ENCODE peak calls at places on chromosomes 3 and 15, in five cellular contexts. W, M, A, F and X are unnamed samples.

GRCh38 chr3:45739944-45740343 is 50.7 kb downstream of the SACM1L start:
- DNase-seq in W (no peak), M (no peak), A (no peak), F (no peak), X (no peak)

GRCh38 chr15:77143191-77143590 is 72.3 kb upstream of the TSPAN3 start:
- DNase-seq in W (no peak), M (no peak), A (no peak), F (no peak), X (no peak)

GRCh38 chr3:100127792-100128191 is 13.5 kb upstream of the FILIP1L start:
- DNase-seq in W (no peak), M (no peak), A (no peak), F (no peak), X (no peak)

GRCh38 chr15:52406601-52407000 is 111.0 kb upstream of the MYO5C start:
- DNase-seq in W (no peak), M (no peak), A (no peak), F (no peak), X (no peak)

GRCh38 chr3:142553741-142554140 is 24.8 kb downstream of the ATR start:
- DNase-seq in W (no peak), M (no peak), A (no peak), F (no peak), X (no peak)

GRCh38 chr3:125110016-125110875 is 54.4 kb upstream of the HEG1 start:
- DNase-seq in W (no peak), M (peak), A (no peak), F (no peak), X (no peak)

GRCh38 chr3:111737712-111738097 is 121.4 kb upstream of the PHLDB2 start:
- DNase-seq in W (no peak), M (peak), A (peak), F (no peak), X (peak)

GRCh38 chr3:49673715-49674490 is at the start of gene APEH:
- DNase-seq in W (peak), M (peak), A (peak), F (peak), X (peak)

GRCh38 chr15:51782357-51782896 is 31.0 kb downstream of the TMOD2 start:
- DNase-seq in W (peak), M (peak), A (no peak), F (no peak), X (no peak)

GRCh38 chr15:70241561-70242320 is 144.0 kb upstream of the TLE3 start:
- DNase-seq in W (no peak), M (no peak), A (no peak), F (peak), X (peak)

GRCh38 chr3:46068526-46068925 is 41.2 kb upstream of the XCR1 start:
- DNase-seq in W (no peak), M (no peak), A (no peak), F (no peak), X (no peak)

GRCh38 chr3:153426344-153426743 is 264.3 kb downstream of the RAP2B start:
- DNase-seq in W (no peak), M (no peak), A (no peak), F (no peak), X (no peak)

GRCh38 chr3:14598143-14598569 is 53.4 kb upstream of the CCDC174 start:
- DNase-seq in W (peak), M (peak), A (no peak), F (no peak), X (no peak)

GRCh38 chr15:25508369-25509002 is 69.7 kb upstream of the UBE3A start:
- DNase-seq in W (no peak), M (peak), A (peak), F (no peak), X (no peak)

GRCh38 chr3:185915642-185916041 is 22.2 kb downstream of the TRA2B start:
- DNase-seq in W (no peak), M (no peak), A (no peak), F (no peak), X (no peak)

GRCh38 chr3:185912929-185913901 is 24.6 kb downstream of the TRA2B start:
- DNase-seq in W (no peak), M (no peak), A (no peak), F (no peak), X (no peak)

GRCh38 chr3:185912512-185912911 is 25.3 kb downstream of the TRA2B start:
- DNase-seq in W (no peak), M (no peak), A (no peak), F (no peak), X (no peak)

GRCh38 chr3:185916042-185916833 is 21.6 kb downstream of the TRA2B start:
- DNase-seq in W (no peak), M (no peak), A (no peak), F (no peak), X (no peak)

DNA sequence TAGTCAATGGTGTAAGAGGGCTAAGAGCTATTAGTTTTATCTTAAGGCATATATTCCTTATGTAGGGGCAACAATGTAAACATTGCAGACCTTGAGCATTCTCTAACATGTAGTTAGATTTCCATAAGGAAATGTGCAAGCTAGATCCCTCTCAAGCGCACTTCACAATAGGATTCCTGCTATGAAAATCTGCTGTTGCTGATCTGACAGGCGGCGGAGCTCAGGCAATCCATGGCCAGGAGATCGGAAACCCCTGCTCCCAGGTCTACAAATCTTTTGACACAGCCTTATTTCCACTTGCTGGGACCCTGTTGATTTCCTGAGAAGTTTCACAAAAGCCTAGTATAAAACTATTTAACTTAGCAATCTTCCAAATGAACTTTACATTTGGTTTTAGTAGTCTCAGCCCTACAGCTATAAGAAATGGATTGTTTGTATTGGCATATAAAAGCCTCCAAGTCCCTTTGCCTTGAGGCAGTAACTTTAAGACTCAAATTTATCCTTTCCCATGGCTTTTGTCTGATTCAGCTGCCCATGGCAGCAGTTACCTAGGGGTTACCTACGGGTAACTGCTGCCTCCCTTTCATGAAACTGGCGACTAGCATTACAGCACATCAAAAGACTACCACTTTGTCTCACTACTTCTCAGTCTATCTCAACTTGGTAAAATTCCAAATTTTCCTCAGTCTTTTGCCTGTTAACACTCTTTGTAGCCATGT is 22.7 kb downstream of the TRA2B start:
- DNase-seq in W (no peak), M (no peak), A (no peak), F (no peak), X (no peak)
- TF ChIP-seq POLR2A in W (no peak), M (no peak), A (no peak), F (no peak), X (no peak)

GRCh38 chr15:86865920-86866319 is 786.2 kb downstream of the AGBL1 start:
- DNase-seq in W (no peak), M (no peak), A (no peak), F (no peak), X (no peak)
- H3K4me3 ChIP-seq in W (no peak), M (no peak), A (no peak), F (no peak), X (no peak)

DNA sequence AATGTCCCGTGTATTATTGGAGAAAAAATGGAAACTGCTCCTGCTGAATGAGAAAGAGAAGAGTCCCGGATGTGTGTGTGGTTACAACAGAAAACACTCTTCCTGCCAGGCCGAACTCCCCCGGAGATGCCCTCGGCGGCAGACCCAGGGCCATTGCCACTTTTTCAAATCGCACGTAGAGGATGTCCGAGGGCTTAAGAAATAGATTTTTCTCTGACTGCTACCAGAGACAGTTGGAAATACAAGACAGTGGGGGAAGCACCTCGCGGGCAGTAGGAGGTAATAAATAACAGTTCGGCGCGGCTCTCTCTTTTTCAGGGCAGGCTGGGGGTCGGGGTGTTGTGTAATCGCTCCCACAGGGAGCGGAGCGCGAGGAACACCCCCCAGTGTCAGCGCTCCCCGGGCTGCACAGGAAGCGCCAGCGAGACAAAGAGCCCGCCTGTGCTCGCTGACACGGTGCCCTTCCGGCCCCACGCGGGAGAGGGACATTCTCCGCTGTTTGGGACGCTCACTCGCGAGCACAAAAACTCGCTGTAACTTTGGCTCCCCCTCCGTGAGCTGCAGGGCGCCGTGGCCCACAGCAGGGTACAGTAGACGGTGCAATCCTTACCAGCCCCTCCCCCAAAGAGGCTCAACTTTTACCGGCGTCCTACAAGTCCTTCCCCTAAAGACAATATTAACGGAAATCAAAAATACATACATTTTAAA is 1.1 kb downstream of the VGLL4 start:
- DNase-seq in W (peak), M (peak), A (peak), F (peak), X (peak)
- TF ChIP-seq POLR2A in W (peak), M (peak), A (peak), F (no peak), X (peak)

DNA sequence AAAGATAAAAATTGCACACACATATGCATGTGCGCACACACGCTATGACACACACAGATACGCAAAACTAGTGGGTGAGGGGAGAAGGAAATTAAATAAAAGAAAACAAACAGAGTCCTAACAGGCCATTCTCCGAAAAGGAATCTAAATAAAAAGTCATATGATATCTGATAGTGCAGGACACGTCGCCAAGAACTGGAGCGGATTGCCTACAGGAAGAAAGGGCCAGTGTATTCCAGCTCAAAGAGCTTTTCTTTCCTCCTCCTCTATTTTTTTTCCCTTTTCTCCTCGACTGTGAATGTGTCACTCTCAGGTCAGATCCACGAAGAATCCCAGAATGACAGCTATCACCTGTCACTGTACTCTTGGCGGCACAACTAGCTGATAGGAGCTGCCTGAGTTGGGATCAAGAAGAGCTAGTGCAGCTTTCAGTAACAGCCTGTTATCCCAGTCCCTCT is 157.8 kb downstream of the TIGIT start:
- DNase-seq in W (peak), M (no peak), A (peak), F (no peak), X (no peak)
- H3K4me3 ChIP-seq in W (no peak), M (no peak), A (no peak), F (no peak), X (peak)

GRCh38 chr3:114624676-114625181 is 330.9 kb downstream of the TIGIT start:
- DNase-seq in W (peak), M (peak), A (peak), F (peak), X (peak)
- TF ChIP-seq POLR2A in W (no peak), M (peak), A (peak), F (peak), X (no peak)

GRCh38 chr15:67863442-67863987 is 23.7 kb upstream of the RNU6-1 start:
- DNase-seq in W (peak), M (peak), A (peak), F (peak), X (peak)
- H3K4me3 ChIP-seq in W (peak), M (peak), A (peak), F (peak), X (peak)

GRCh38 chr15:75718326-75718725 is 5.7 kb upstream of the CSPG4 start:
- DNase-seq in W (no peak), M (no peak), A (no peak), F (peak), X (no peak)

GRCh38 chr15:75714195-75714594 is 1.5 kb upstream of the CSPG4 start:
- DNase-seq in W (no peak), M (no peak), A (no peak), F (no peak), X (no peak)

GRCh38 chr15:75713338-75713895 is 769 bp upstream of the CSPG4 start:
- DNase-seq in W (no peak), M (peak), A (no peak), F (no peak), X (peak)

GRCh38 chr15:75712668-75713337 is at the start of gene CSPG4:
- DNase-seq in W (no peak), M (no peak), A (no peak), F (no peak), X (peak)
- TF ChIP-seq POLR2A in W (no peak), M (no peak), A (no peak), F (peak), X (peak)

DNA sequence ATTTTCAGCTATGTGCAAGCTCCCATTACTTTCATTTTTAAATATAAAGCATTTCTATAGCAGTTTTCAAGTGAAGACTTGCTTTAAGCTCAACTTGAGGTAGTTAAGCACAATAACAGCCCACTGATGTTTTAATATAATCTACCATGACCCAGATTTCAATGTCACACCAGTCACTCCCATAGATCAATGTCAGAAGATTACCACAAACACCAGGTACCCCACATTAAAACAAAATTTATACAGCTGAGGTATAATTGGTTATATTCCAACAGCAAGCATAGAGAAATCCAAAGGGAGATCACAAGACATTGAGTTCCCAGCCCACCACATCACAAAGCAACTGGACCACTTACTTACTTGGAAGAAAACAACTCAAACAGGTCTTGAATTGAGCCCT is 22.8 kb downstream of the GTPBP8 start:
- DNase-seq in W (no peak), M (no peak), A (no peak), F (no peak), X (no peak)
- H3K4me3 ChIP-seq in W (no peak), M (no peak), A (no peak), F (no peak), X (no peak)

GRCh38 chr3:186989429-186989828 is 59.1 kb downstream of the ST6GAL1 start:
- DNase-seq in W (no peak), M (no peak), A (peak), F (no peak), X (no peak)
- TF ChIP-seq POLR2A in W (no peak), M (no peak), A (no peak), F (no peak), X (no peak)